ENCODE peak calls at places on chromosomes 16 and 17, in four cellular contexts. E, P, G and J are unnamed samples.
A peak's percentile ranks its signal among the peaks of the same experiment; 100 is the strongest.

GRCh38 chr17:38617074-38617860 is 11.5 kb upstream of the SRCIN1 start:
- DNase-seq in E (no peak), G (no peak), P (no peak), J (no peak)

GRCh38 chr17:49695698-49696232 is 12.0 kb downstream of the SLC35B1 start:
- DNase-seq in E (no peak), G (no peak), P (no peak), J (no peak)

GRCh38 chr17:35447494-35447893 is 1.1 kb downstream of the SLFN13 start:
- DNase-seq in E (no peak), G (no peak), P (no peak), J (no peak)

GRCh38 chr17:56778898-56779297 is 54.8 kb downstream of the C17orf67 start:
- DNase-seq in P (no peak), G (no peak), E (no peak), J (no peak)

GRCh38 chr16:70576431-70577255 is 53.0 kb downstream of the SF3B3 start:
- DNase-seq in E (peak; percentile 81), G (no peak), P (no peak), J (no peak)

GRCh38 chr17:42361781-42362186 is 26.5 kb downstream of the STAT3 start:
- DNase-seq in P (no peak), E (no peak), G (no peak), J (no peak)

GRCh38 chr16:69165584-69165983 is 21.4 kb upstream of the SNTB2 start:
- DNase-seq in P (no peak), E (no peak), G (no peak), J (no peak)

GRCh38 chr17:30344283-30345088 is 10.6 kb upstream of the TMIGD1 start:
- DNase-seq in P (peak; percentile 71), E (no peak), G (no peak), J (peak; percentile 61)

GRCh38 chr16:58409316-58409973 is 17.2 kb downstream of the GINS3 start:
- DNase-seq in G (no peak), E (no peak), P (peak; percentile 65), J (no peak)

GRCh38 chr16:83100679-83101078 is 473.9 kb downstream of the CDH13 start:
- DNase-seq in E (peak; percentile 32), G (no peak), P (no peak), J (no peak)

GRCh38 chr16:24013733-24014645 is 178.2 kb downstream of the PRKCB start:
- DNase-seq in E (peak; percentile 97), P (peak; percentile 31), G (no peak), J (no peak)

GRCh38 chr17:81044764-81045589 is 10.0 kb downstream of the BAIAP2 start:
- DNase-seq in G (no peak), E (no peak), P (peak; percentile 69), J (peak; percentile 88)

GRCh38 chr16:11405331-11406176 is 60.3 kb downstream of the RMI2 start:
- DNase-seq in G (peak; percentile 43), E (peak; percentile 54), P (peak; percentile 48), J (peak; percentile 70)

GRCh38 chr17:49543860-49544259 is 31.8 kb upstream of the NXPH3 start:
- DNase-seq in G (no peak), P (peak; percentile 21), E (no peak), J (no peak)

GRCh38 chr16:77585379-77585778 is 136.9 kb upstream of the NUDT7 start:
- DNase-seq in P (no peak), E (peak; percentile 12), G (no peak), J (no peak)

GRCh38 chr16:87060026-87060986 is 256.9 kb downstream of the C16orf95 start:
- DNase-seq in E (peak; percentile 67), P (no peak), G (no peak), J (peak; percentile 11)
- TF ChIP-seq CTCF in E (no peak), P (no peak), G (no peak), J (no peak)

GRCh38 chr17:66040402-66040801 is 151.5 kb downstream of the CEP112 start:
- DNase-seq in G (no peak), P (no peak), E (no peak), J (peak; percentile 8)
- TF ChIP-seq CTCF in G (peak; percentile 26), P (no peak), E (no peak), J (no peak)

GRCh38 chr16:48526058-48526957 is 83.7 kb downstream of the N4BP1 start:
- DNase-seq in P (peak; percentile 57), G (no peak), E (peak; percentile 73), J (peak; percentile 85)
- TF ChIP-seq CTCF in P (no peak), G (no peak), E (peak; percentile 48), J (peak; percentile 79)

DNA sequence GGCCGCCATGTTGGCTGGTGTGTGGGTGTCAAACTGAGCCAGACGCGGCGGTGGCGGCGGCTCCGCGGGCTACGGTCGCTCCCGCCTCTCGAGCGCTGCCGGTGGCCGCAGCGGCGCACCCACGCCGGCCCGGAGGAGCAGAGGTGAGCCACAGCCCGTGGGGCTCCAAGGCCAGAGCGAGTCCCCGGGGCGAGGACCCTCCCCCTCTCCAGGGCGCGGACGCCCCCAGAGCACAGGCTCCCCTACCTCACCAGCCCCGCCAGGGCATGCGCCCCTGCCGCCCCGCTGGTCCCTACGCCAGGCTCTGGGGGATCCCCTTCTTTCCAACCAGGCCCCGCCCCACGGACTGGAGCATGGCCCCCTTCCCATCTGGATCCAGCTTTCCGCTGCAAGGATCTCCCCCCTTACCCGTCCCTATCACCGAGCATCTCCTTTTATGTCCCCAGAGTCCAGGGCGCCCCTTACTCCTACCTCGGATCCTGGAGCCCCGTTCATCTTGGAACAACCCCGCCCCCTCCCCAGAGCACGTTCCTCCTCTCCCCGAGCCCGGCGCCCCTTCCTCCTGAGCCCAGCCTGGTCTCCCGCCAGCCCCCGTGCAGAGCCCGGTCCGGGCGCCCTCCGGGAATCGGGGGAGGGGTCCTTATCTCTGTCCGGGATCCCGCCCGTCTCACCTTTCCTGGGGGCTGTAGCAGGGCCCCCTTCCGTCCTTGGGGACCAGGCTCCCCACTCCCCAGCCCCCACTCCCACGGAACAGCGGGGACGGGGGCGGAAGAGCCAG is 412 bp downstream of the EPN2 start:
- DNase-seq in E (peak; percentile 29), P (peak; percentile 37), G (no peak), J (peak; percentile 8)
- TF ChIP-seq CTCF in E (peak; percentile 15), P (no peak), G (peak; percentile 37), J (no peak)

GRCh38 chr17:77436058-77436442 is 295.3 kb downstream of the SEC14L1 start:
- DNase-seq in E (no peak), P (no peak), G (no peak), J (no peak)
- TF ChIP-seq CTCF in E (no peak), P (no peak), G (no peak), J (no peak)

GRCh38 chr17:73348018-73348823 is 36.4 kb upstream of the CDC42EP4 start:
- DNase-seq in G (no peak), E (no peak), P (no peak), J (no peak)
- TF ChIP-seq CTCF in G (no peak), E (no peak), P (no peak), J (no peak)

GRCh38 chr17:17568772-17569195 is 22.7 kb downstream of the PEMT start:
- DNase-seq in G (peak; percentile 67), E (peak; percentile 49), P (peak; percentile 92), J (peak; percentile 86)
- TF ChIP-seq CTCF in G (peak; percentile 72), E (peak; percentile 68), P (no peak), J (peak; percentile 23)

GRCh38 chr16:14310519-14310991 is 239.4 kb downstream of the MRTFB start:
- DNase-seq in P (no peak), E (peak; percentile 95), G (no peak), J (no peak)
- TF ChIP-seq CTCF in P (no peak), E (peak; percentile 50), G (no peak), J (no peak)

GRCh38 chr16:1107141-1107540 is 11.1 kb upstream of the C1QTNF8 start:
- DNase-seq in P (no peak), G (no peak), E (no peak), J (no peak)

GRCh38 chr16:1107731-1108130 is 11.7 kb upstream of the C1QTNF8 start:
- DNase-seq in P (no peak), G (no peak), E (no peak), J (no peak)

GRCh38 chr16:1108299-1109252 is 12.5 kb upstream of the C1QTNF8 start:
- DNase-seq in G (no peak), E (no peak), P (peak; percentile 87), J (peak; percentile 55)

GRCh38 chr16:1105888-1106620 is 10.0 kb upstream of the C1QTNF8 start:
- DNase-seq in E (peak; percentile 43), G (peak; percentile 76), P (peak; percentile 73), J (peak; percentile 91)

DNA sequence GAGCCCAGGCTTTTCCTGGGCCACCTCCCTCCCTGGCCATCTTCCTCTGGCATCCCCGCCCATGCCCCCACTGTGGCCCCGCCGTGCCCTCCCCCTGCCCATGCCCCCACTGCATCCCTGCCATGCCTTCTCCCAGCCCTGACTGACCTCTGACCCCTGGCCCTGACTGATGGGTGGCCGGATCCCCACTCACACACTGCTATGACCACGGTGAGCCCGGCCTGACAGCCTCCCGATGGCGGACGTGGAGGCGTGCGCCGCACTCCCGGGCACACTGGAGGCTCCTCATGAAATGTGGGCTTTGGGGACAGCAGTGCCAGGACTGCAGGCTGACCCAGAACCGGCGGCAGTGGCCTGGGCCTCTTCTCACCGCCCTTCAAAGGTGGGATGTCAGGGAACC is 10.6 kb upstream of the C1QTNF8 start:
- DNase-seq in P (no peak), G (no peak), E (no peak), J (no peak)
- TF ChIP-seq CTCF in P (no peak), G (no peak), E (no peak), J (no peak)

DNA sequence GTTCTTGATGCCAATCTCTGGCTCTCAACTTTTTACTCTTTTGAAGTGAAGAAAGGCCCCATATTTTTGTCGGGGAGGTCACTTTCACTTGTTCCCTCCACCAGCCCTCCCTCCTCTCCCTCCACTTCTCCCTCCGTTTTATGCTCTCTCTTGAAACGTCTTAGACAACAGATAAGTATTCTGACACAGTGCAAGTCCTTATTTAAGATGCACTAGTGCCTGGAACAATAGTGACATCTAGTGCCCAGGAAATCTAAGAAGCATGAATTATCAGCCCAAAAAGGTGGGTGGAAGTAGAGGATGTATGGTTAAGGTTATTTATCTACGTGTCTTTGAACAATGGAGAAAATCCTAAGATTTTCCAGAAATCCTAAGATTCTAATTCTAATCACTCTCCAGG is 17.9 kb downstream of the PSME3IP1 start:
- DNase-seq in P (no peak), E (peak; percentile 78), G (no peak), J (no peak)
- TF ChIP-seq CTCF in P (no peak), E (peak; percentile 61), G (peak; percentile 74), J (peak; percentile 22)